ENCODE peak calls at places on chromosome 14, in five cellular contexts. One of them, this sample, is unnamed. For H3K9me3 and H3K36me3, the result is how much of the 10 kb centered on the place peaks cover.

GRCh38 chr14:94390372-94391086 is 2.1 kb upstream of the SERPINA1 start:
- DNase-seq in fibroblast of lung: peak
- DNase-seq in heart left ventricle: peak
- DNase-seq in CD8-positive, alpha-beta memory T cell: no peak
- DNase-seq in CD4-positive, CD25-positive, alpha-beta regulatory T cell: no peak
- DNase-seq in this sample: peak

GRCh38 chr14:95292660-95293425 is 26.9 kb downstream of the CLMN start:
- DNase-seq in fibroblast of lung: no peak
- DNase-seq in heart left ventricle: no peak
- DNase-seq in CD8-positive, alpha-beta memory T cell: no peak
- DNase-seq in CD4-positive, CD25-positive, alpha-beta regulatory T cell: no peak
- DNase-seq in this sample: peak

GRCh38 chr14:52356025-52356424 is 41.9 kb downstream of the PTGER2 start:
- DNase-seq in fibroblast of lung: peak
- DNase-seq in heart left ventricle: no peak
- DNase-seq in CD8-positive, alpha-beta memory T cell: no peak
- DNase-seq in CD4-positive, CD25-positive, alpha-beta regulatory T cell: no peak
- DNase-seq in this sample: no peak

GRCh38 chr14:99231850-99232401 is 40.1 kb downstream of the BCL11B start:
- DNase-seq in fibroblast of lung: peak
- DNase-seq in heart left ventricle: no peak
- DNase-seq in CD8-positive, alpha-beta memory T cell: peak
- DNase-seq in CD4-positive, CD25-positive, alpha-beta regulatory T cell: no peak
- DNase-seq in this sample: peak

GRCh38 chr14:103118663-103119404 is 4.4 kb upstream of the TNFAIP2 start:
- DNase-seq in fibroblast of lung: no peak
- DNase-seq in heart left ventricle: peak
- DNase-seq in CD8-positive, alpha-beta memory T cell: no peak
- DNase-seq in CD4-positive, CD25-positive, alpha-beta regulatory T cell: no peak
- DNase-seq in this sample: no peak

GRCh38 chr14:52078093-52078492 is 9.2 kb upstream of the NID2 start:
- DNase-seq in fibroblast of lung: peak
- DNase-seq in heart left ventricle: no peak
- DNase-seq in CD8-positive, alpha-beta memory T cell: no peak
- DNase-seq in CD4-positive, CD25-positive, alpha-beta regulatory T cell: no peak
- DNase-seq in this sample: no peak

GRCh38 chr14:21768116-21768874 is 94.7 kb upstream of the OR4E1 start:
- DNase-seq in fibroblast of lung: no peak
- DNase-seq in heart left ventricle: no peak
- DNase-seq in CD8-positive, alpha-beta memory T cell: peak
- DNase-seq in CD4-positive, CD25-positive, alpha-beta regulatory T cell: peak
- DNase-seq in this sample: peak

GRCh38 chr14:103074699-103075341 is 9.2 kb upstream of the LBHD2 start:
- DNase-seq in fibroblast of lung: no peak
- DNase-seq in heart left ventricle: peak
- DNase-seq in CD8-positive, alpha-beta memory T cell: peak
- DNase-seq in CD4-positive, CD25-positive, alpha-beta regulatory T cell: no peak
- DNase-seq in this sample: peak

GRCh38 chr14:65117795-65118746 is 15.8 kb upstream of the MAX start:
- DNase-seq in fibroblast of lung: no peak
- DNase-seq in heart left ventricle: no peak
- DNase-seq in CD8-positive, alpha-beta memory T cell: no peak
- DNase-seq in CD4-positive, CD25-positive, alpha-beta regulatory T cell: no peak
- DNase-seq in this sample: no peak

GRCh38 chr14:52835122-52835903 is 43.9 kb upstream of the GNPNAT1 start:
- DNase-seq in fibroblast of lung: peak
- DNase-seq in heart left ventricle: no peak
- DNase-seq in CD8-positive, alpha-beta memory T cell: no peak
- DNase-seq in CD4-positive, CD25-positive, alpha-beta regulatory T cell: no peak
- DNase-seq in this sample: peak

GRCh38 chr14:21476526-21476924 is 234 bp downstream of the RAB2B start:
- DNase-seq in fibroblast of lung: peak
- DNase-seq in heart left ventricle: peak
- DNase-seq in CD8-positive, alpha-beta memory T cell: no peak
- DNase-seq in CD4-positive, CD25-positive, alpha-beta regulatory T cell: no peak
- DNase-seq in this sample: no peak

GRCh38 chr14:95396221-95396620 is 76.5 kb upstream of the CLMN start:
- DNase-seq in fibroblast of lung: no peak
- DNase-seq in heart left ventricle: no peak
- DNase-seq in CD8-positive, alpha-beta memory T cell: no peak
- DNase-seq in CD4-positive, CD25-positive, alpha-beta regulatory T cell: no peak
- DNase-seq in this sample: no peak

GRCh38 chr14:68711551-68712437 is 81.1 kb downstream of the ZFP36L1 start:
- DNase-seq in fibroblast of lung: no peak
- DNase-seq in heart left ventricle: no peak
- DNase-seq in CD8-positive, alpha-beta memory T cell: no peak
- DNase-seq in CD4-positive, CD25-positive, alpha-beta regulatory T cell: peak
- DNase-seq in this sample: no peak

GRCh38 chr14:55074662-55075061 is 23.2 kb downstream of the MAPK1IP1L start:
- DNase-seq in fibroblast of lung: peak
- DNase-seq in heart left ventricle: no peak
- DNase-seq in CD8-positive, alpha-beta memory T cell: no peak
- DNase-seq in CD4-positive, CD25-positive, alpha-beta regulatory T cell: no peak
- DNase-seq in this sample: no peak

GRCh38 chr14:53855127-53855526 is 101.5 kb downstream of the BMP4 start:
- DNase-seq in fibroblast of lung: no peak
- DNase-seq in heart left ventricle: no peak
- DNase-seq in CD8-positive, alpha-beta memory T cell: no peak
- DNase-seq in CD4-positive, CD25-positive, alpha-beta regulatory T cell: no peak
- DNase-seq in this sample: no peak

GRCh38 chr14:31843361-31844091 is 233.6 kb upstream of the ARHGAP5 start:
- DNase-seq in fibroblast of lung: peak
- DNase-seq in heart left ventricle: no peak
- DNase-seq in CD8-positive, alpha-beta memory T cell: no peak
- DNase-seq in CD4-positive, CD25-positive, alpha-beta regulatory T cell: no peak
- DNase-seq in this sample: no peak

GRCh38 chr14:99331796-99332195 is 59.8 kb upstream of the BCL11B start:
- DNase-seq in fibroblast of lung: no peak
- DNase-seq in heart left ventricle: no peak
- DNase-seq in CD8-positive, alpha-beta memory T cell: no peak
- DNase-seq in CD4-positive, CD25-positive, alpha-beta regulatory T cell: no peak
- DNase-seq in this sample: no peak

GRCh38 chr14:88422919-88423318 is 37.5 kb downstream of the SPATA7 start:
- DNase-seq in fibroblast of lung: peak
- DNase-seq in heart left ventricle: no peak
- DNase-seq in CD8-positive, alpha-beta memory T cell: no peak
- DNase-seq in CD4-positive, CD25-positive, alpha-beta regulatory T cell: no peak
- DNase-seq in this sample: no peak

GRCh38 chr14:35687335-35687939 is 121.7 kb downstream of the RALGAPA1 start:
- DNase-seq in fibroblast of lung: peak
- DNase-seq in heart left ventricle: no peak
- DNase-seq in CD8-positive, alpha-beta memory T cell: peak
- DNase-seq in CD4-positive, CD25-positive, alpha-beta regulatory T cell: peak
- DNase-seq in this sample: peak

GRCh38 chr14:94027566-94028449 is 1.7 kb downstream of the OTUB2 start:
- DNase-seq in fibroblast of lung: no peak
- DNase-seq in heart left ventricle: no peak
- DNase-seq in CD8-positive, alpha-beta memory T cell: no peak
- DNase-seq in CD4-positive, CD25-positive, alpha-beta regulatory T cell: no peak
- DNase-seq in this sample: no peak

GRCh38 chr14:41418851-41419250 is 187.8 kb upstream of the LRFN5 start:
- DNase-seq in fibroblast of lung: no peak
- DNase-seq in heart left ventricle: no peak
- DNase-seq in CD8-positive, alpha-beta memory T cell: no peak
- DNase-seq in CD4-positive, CD25-positive, alpha-beta regulatory T cell: no peak
- DNase-seq in this sample: no peak

GRCh38 chr14:73238262-73238852 is 1.1 kb downstream of the PAPLN start:
- DNase-seq in fibroblast of lung: peak
- DNase-seq in heart left ventricle: no peak
- DNase-seq in CD8-positive, alpha-beta memory T cell: no peak
- DNase-seq in CD4-positive, CD25-positive, alpha-beta regulatory T cell: no peak
- DNase-seq in this sample: no peak

GRCh38 chr14:73753043-73753886 is 39.1 kb upstream of the PNMA1 start:
- DNase-seq in fibroblast of lung: no peak
- DNase-seq in heart left ventricle: peak
- DNase-seq in CD8-positive, alpha-beta memory T cell: peak
- DNase-seq in CD4-positive, CD25-positive, alpha-beta regulatory T cell: peak
- DNase-seq in this sample: peak

GRCh38 chr14:50774542-50775267 is 56.3 kb downstream of the NIN start:
- DNase-seq in fibroblast of lung: peak
- DNase-seq in heart left ventricle: no peak
- DNase-seq in CD8-positive, alpha-beta memory T cell: no peak
- DNase-seq in CD4-positive, CD25-positive, alpha-beta regulatory T cell: no peak
- DNase-seq in this sample: no peak

GRCh38 chr14:101453225-101453624 is 108.1 kb upstream of the DIO3 start:
- DNase-seq in fibroblast of lung: no peak
- DNase-seq in heart left ventricle: no peak
- DNase-seq in CD8-positive, alpha-beta memory T cell: no peak
- DNase-seq in CD4-positive, CD25-positive, alpha-beta regulatory T cell: no peak
- DNase-seq in this sample: no peak

GRCh38 chr14:30034049-30034635 is 106.5 kb upstream of the PRKD1 start:
- DNase-seq in fibroblast of lung: peak
- DNase-seq in heart left ventricle: no peak
- DNase-seq in CD8-positive, alpha-beta memory T cell: no peak
- DNase-seq in CD4-positive, CD25-positive, alpha-beta regulatory T cell: no peak
- DNase-seq in this sample: peak

GRCh38 chr14:24145700-24146621 is at the start of gene PSME2:
- DNase-seq in fibroblast of lung: peak
- DNase-seq in heart left ventricle: no peak
- DNase-seq in CD8-positive, alpha-beta memory T cell: no peak
- DNase-seq in CD4-positive, CD25-positive, alpha-beta regulatory T cell: no peak
- DNase-seq in this sample: no peak

GRCh38 chr14:52272375-52272774 is 4.9 kb downstream of the PTGDR start:
- DNase-seq in fibroblast of lung: no peak
- DNase-seq in heart left ventricle: no peak
- DNase-seq in CD8-positive, alpha-beta memory T cell: peak
- DNase-seq in CD4-positive, CD25-positive, alpha-beta regulatory T cell: no peak
- DNase-seq in this sample: peak

GRCh38 chr14:100618763-100619320 is 31.6 kb upstream of the BEGAIN start:
- DNase-seq in fibroblast of lung: no peak
- DNase-seq in heart left ventricle: peak
- DNase-seq in CD8-positive, alpha-beta memory T cell: no peak
- DNase-seq in CD4-positive, CD25-positive, alpha-beta regulatory T cell: no peak
- DNase-seq in this sample: no peak

GRCh38 chr14:93301821-93302447 is 30.9 kb downstream of the BTBD7 start:
- DNase-seq in fibroblast of lung: peak
- DNase-seq in heart left ventricle: no peak
- DNase-seq in CD8-positive, alpha-beta memory T cell: no peak
- DNase-seq in CD4-positive, CD25-positive, alpha-beta regulatory T cell: no peak
- DNase-seq in this sample: peak

GRCh38 chr14:72630374-72630773 is 263.5 kb downstream of the DPF3 start:
- DNase-seq in fibroblast of lung: no peak
- DNase-seq in heart left ventricle: no peak
- DNase-seq in CD8-positive, alpha-beta memory T cell: no peak
- DNase-seq in CD4-positive, CD25-positive, alpha-beta regulatory T cell: no peak
- DNase-seq in this sample: peak

GRCh38 chr14:104520620-104521410 is 58.7 kb upstream of the C14orf180 start:
- DNase-seq in fibroblast of lung: no peak
- DNase-seq in heart left ventricle: no peak
- DNase-seq in CD8-positive, alpha-beta memory T cell: no peak
- DNase-seq in CD4-positive, CD25-positive, alpha-beta regulatory T cell: no peak
- DNase-seq in this sample: peak
- H3K9me3 ChIP-seq in fibroblast of lung: under half
- H3K9me3 ChIP-seq in heart left ventricle: under half
- H3K9me3 ChIP-seq in CD8-positive, alpha-beta memory T cell: under half
- H3K9me3 ChIP-seq in CD4-positive, CD25-positive, alpha-beta regulatory T cell: under half
- H3K9me3 ChIP-seq in this sample: under half

GRCh38 chr14:70332015-70332414 is 27.5 kb downstream of the COX16 start:
- DNase-seq in fibroblast of lung: no peak
- DNase-seq in heart left ventricle: no peak
- DNase-seq in CD8-positive, alpha-beta memory T cell: no peak
- DNase-seq in CD4-positive, CD25-positive, alpha-beta regulatory T cell: no peak
- DNase-seq in this sample: no peak
- H3K36me3 ChIP-seq in fibroblast of lung: under half
- H3K36me3 ChIP-seq in heart left ventricle: under half
- H3K36me3 ChIP-seq in CD8-positive, alpha-beta memory T cell: under half
- H3K36me3 ChIP-seq in CD4-positive, CD25-positive, alpha-beta regulatory T cell: half or more
- H3K36me3 ChIP-seq in this sample: half or more

DNA sequence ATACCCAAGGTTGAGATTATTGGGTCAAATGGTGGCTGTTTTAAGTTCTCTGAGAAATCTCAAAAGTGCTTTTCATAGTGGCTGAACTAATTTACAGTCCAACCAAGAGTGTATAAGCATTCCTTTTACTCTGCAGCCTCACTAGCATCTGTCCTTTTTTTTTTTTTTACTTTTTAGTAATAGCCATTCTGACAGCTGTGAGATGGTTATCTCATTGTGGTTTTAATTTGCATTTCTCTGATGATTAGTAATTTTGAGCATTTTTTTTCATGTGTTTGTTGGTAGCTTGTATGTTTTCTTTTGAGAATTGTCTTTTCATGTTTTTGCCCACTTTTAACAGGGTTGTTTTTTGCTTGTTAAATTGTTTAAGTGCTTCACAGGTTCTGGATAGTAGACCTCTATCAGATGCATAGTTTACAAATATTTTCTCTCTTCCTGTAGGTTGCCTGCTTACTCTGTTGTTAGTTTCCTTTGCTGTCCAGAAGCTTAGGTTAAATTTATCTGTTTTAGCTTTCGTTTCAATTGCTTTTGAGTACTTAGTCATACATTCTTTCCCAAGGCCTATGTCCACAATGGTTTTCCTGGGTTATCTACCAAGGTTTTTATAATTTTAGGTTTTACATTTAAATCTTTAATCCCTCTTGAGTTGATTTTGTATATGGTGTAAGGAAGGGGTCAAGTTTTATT is 881.3 kb upstream of the SEL1L start:
- DNase-seq in fibroblast of lung: no peak
- DNase-seq in heart left ventricle: no peak
- DNase-seq in CD8-positive, alpha-beta memory T cell: no peak
- DNase-seq in CD4-positive, CD25-positive, alpha-beta regulatory T cell: no peak
- DNase-seq in this sample: no peak
- H3K9me3 ChIP-seq in fibroblast of lung: under half
- H3K9me3 ChIP-seq in heart left ventricle: under half
- H3K9me3 ChIP-seq in CD8-positive, alpha-beta memory T cell: under half
- H3K9me3 ChIP-seq in CD4-positive, CD25-positive, alpha-beta regulatory T cell: under half
- H3K9me3 ChIP-seq in this sample: under half

GRCh38 chr14:38197001-38197760 is 10.5 kb upstream of the SSTR1 start:
- DNase-seq in fibroblast of lung: peak
- DNase-seq in heart left ventricle: no peak
- DNase-seq in CD8-positive, alpha-beta memory T cell: peak
- DNase-seq in CD4-positive, CD25-positive, alpha-beta regulatory T cell: peak
- DNase-seq in this sample: no peak

GRCh38 chr14:38197761-38198345 is 9.9 kb upstream of the SSTR1 start:
- DNase-seq in fibroblast of lung: peak
- DNase-seq in heart left ventricle: no peak
- DNase-seq in CD8-positive, alpha-beta memory T cell: no peak
- DNase-seq in CD4-positive, CD25-positive, alpha-beta regulatory T cell: no peak
- DNase-seq in this sample: no peak

GRCh38 chr14:38199768-38200167 is 7.9 kb upstream of the SSTR1 start:
- DNase-seq in fibroblast of lung: peak
- DNase-seq in heart left ventricle: no peak
- DNase-seq in CD8-positive, alpha-beta memory T cell: no peak
- DNase-seq in CD4-positive, CD25-positive, alpha-beta regulatory T cell: no peak
- DNase-seq in this sample: no peak

GRCh38 chr14:38199076-38199475 is 8.6 kb upstream of the SSTR1 start:
- DNase-seq in fibroblast of lung: no peak
- DNase-seq in heart left ventricle: no peak
- DNase-seq in CD8-positive, alpha-beta memory T cell: no peak
- DNase-seq in CD4-positive, CD25-positive, alpha-beta regulatory T cell: no peak
- DNase-seq in this sample: peak

DNA sequence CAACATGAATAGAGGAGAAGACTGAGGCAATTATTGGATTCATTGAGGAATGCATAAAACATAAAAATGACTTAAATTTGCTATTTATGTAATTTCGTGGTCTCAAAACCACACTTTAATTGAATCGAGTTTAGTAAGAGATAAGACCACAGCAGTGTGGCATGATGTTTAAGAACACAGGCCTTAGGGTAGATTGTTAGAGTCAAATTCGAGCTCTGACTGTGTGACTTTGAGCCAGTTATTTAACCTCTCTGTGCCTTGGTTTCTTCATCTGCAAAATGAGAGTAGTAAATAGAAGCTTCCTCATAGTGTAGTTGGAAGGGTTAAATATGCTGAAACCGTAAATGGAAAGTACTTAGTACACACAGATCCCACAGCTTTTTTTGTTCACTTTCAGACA is 9.3 kb upstream of the SSTR1 start:
- DNase-seq in fibroblast of lung: peak
- DNase-seq in heart left ventricle: no peak
- DNase-seq in CD8-positive, alpha-beta memory T cell: no peak
- DNase-seq in CD4-positive, CD25-positive, alpha-beta regulatory T cell: no peak
- DNase-seq in this sample: no peak
- H3K36me3 ChIP-seq in fibroblast of lung: under half
- H3K36me3 ChIP-seq in heart left ventricle: under half
- H3K36me3 ChIP-seq in CD8-positive, alpha-beta memory T cell: under half
- H3K36me3 ChIP-seq in CD4-positive, CD25-positive, alpha-beta regulatory T cell: under half
- H3K36me3 ChIP-seq in this sample: under half

This sample was measured in endodermal cell.